ENCODE peak calls at places on chromosome 14, in six cellular contexts. E is ovary, G is SK-N-SH, M is upper lobe of left lung, C is stomach, R is transverse colon. Z is an unnamed sample. For H3K4me1, the result is how much of the 10 kb centered on the place peaks cover.

GRCh38 chr14:86510503-86510902 is 980.6 kb downstream of the FLRT2 start:
- DNase-seq in E (no peak), G (no peak), M (no peak), C (no peak), R (no peak), Z (no peak)

GRCh38 chr14:103121161-103121845 is 2.0 kb upstream of the TNFAIP2 start:
- DNase-seq in E (no peak), G (no peak), M (peak), C (no peak), R (peak), Z (no peak)

GRCh38 chr14:78709795-78710569 is 539.8 kb downstream of the NRXN3 start:
- DNase-seq in E (no peak), G (peak), M (no peak), C (no peak), R (no peak), Z (no peak)

GRCh38 chr14:88078525-88078924 is 73.6 kb downstream of the GPR65 start:
- DNase-seq in E (no peak), G (no peak), M (no peak), C (no peak), R (no peak), Z (no peak)

GRCh38 chr14:80567905-80568512 is 356.7 kb upstream of the DIO2 start:
- DNase-seq in E (no peak), G (no peak), M (no peak), C (no peak), R (no peak), Z (no peak)

GRCh38 chr14:51650721-51651387 is 856 bp upstream of the FRMD6 start:
- DNase-seq in E (peak), G (peak), M (no peak), C (no peak), R (peak), Z (no peak)

GRCh38 chr14:44529026-44529425 is 21.9 kb upstream of the FSCB start:
- DNase-seq in E (no peak), G (no peak), M (no peak), C (no peak), R (no peak), Z (no peak)

GRCh38 chr14:21104448-21105060 is 3.7 kb downstream of the TMEM253 start:
- DNase-seq in E (peak), G (peak), M (peak), C (peak), R (peak), Z (peak)

GRCh38 chr14:34596891-34597290 is 33.1 kb downstream of the SNX6 start:
- DNase-seq in E (no peak), G (no peak), M (no peak), C (peak), R (no peak), Z (no peak)

GRCh38 chr14:63988579-63988978 is 135.8 kb downstream of the SYNE2 start:
- DNase-seq in E (no peak), G (no peak), M (no peak), C (no peak), R (no peak), Z (no peak)

GRCh38 chr14:30681752-30682355 is 59.7 kb downstream of the SCFD1 start:
- DNase-seq in E (no peak), G (peak), M (no peak), C (no peak), R (no peak), Z (no peak)

GRCh38 chr14:22926316-22926715 is 2.9 kb downstream of the PRMT5 start:
- DNase-seq in E (no peak), G (no peak), M (no peak), C (no peak), R (peak), Z (no peak)

GRCh38 chr14:63039800-63040380 is 5.4 kb downstream of the KCNH5 start:
- DNase-seq in E (no peak), G (peak), M (no peak), C (no peak), R (no peak), Z (no peak)

GRCh38 chr14:58817846-58818245 is 180.1 kb downstream of the DACT1 start:
- DNase-seq in E (no peak), G (no peak), M (no peak), C (no peak), R (no peak), Z (no peak)

GRCh38 chr14:28143340-28143739 is 623.2 kb upstream of the FOXG1 start:
- DNase-seq in E (no peak), G (no peak), M (no peak), C (no peak), R (no peak), Z (no peak)

DNA sequence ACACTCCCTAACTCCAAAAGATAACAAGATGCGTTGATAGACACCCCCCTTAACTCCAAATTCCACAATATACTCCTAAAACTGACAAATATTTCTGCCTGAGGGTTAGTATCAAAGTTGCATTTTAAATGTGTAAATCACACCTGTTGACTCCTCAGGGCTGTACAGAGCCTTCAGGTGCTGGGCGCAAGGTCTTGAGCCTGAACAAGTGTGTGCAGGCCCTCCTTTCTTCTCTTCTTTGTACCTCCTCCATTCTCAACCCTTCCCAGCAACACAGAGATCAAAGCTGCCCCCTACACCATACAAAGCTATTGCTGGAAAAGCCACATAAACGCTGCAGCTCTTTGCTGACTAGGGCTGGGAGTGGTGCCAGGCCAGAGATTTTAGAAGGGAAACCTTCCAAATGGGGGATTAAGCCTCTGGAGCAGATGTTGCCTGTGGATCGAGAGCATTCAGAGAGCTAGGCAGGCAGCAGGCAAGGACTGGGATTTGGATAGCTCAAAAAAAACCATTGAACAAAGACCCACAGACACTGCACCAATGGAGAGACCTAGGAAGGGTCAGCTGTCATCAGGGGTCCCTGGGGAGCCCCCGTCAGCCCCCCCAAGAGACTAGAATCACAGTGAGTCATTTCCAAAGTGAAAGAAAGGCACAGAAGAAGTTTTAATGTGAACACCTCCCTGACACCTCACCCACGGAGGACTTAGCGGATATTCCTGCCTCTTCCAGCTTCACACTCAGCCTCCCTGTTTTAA is 18.3 kb upstream of the SUSD6 start:
- DNase-seq in E (peak), G (no peak), M (no peak), C (no peak), R (no peak), Z (no peak)
- H3K27ac ChIP-seq in E (no peak), G (no peak), M (no peak), C (peak), R (peak), Z (peak)

GRCh38 chr14:70047598-70048312 is 141.0 kb downstream of the SLC8A3 start:
- DNase-seq in E (no peak), G (no peak), M (no peak), C (no peak), R (no peak), Z (no peak)
- TF ChIP-seq EP300 in E (no peak), G (no peak), M (no peak), C (no peak), R (no peak), Z (no peak)

GRCh38 chr14:85483037-85483436 is 46.9 kb upstream of the FLRT2 start:
- DNase-seq in E (no peak), G (no peak), M (no peak), C (no peak), R (no peak), Z (no peak)

GRCh38 chr14:85481471-85481870 is 48.5 kb upstream of the FLRT2 start:
- DNase-seq in E (no peak), G (no peak), M (no peak), C (no peak), R (no peak), Z (no peak)

GRCh38 chr14:85482549-85482948 is 47.4 kb upstream of the FLRT2 start:
- DNase-seq in E (no peak), G (no peak), M (no peak), C (peak), R (no peak), Z (no peak)

GRCh38 chr14:85479306-85479705 is 50.6 kb upstream of the FLRT2 start:
- DNase-seq in E (no peak), G (no peak), M (no peak), C (no peak), R (no peak), Z (no peak)

GRCh38 chr14:85479771-85480170 is 50.2 kb upstream of the FLRT2 start:
- DNase-seq in E (no peak), G (no peak), M (no peak), C (no peak), R (no peak), Z (no peak)
- H3K4me1 ChIP-seq in E (under half), G (under half), M (under half), C (under half), R (under half), Z (under half)

DNA sequence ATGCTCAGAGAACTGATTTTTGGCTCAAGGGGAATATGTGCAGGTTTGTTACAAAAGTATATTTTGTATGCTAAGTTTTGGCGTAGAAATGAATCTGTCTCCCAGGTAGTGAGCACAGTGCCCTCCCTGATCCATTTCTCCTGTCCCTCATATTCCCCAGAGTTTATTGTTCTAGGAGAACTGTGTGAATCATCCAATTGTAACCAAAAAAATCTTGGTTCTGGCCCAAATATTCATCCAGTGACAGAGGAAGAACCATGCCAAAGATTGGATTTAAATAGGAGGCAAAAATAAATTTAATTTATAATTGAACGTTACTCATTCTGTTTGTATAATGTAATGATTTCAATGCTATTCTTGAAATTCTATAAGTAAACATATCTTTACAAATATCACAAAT is 4.8 kb downstream of the CATSPERB start:
- DNase-seq in E (no peak), G (no peak), M (no peak), C (no peak), R (no peak), Z (no peak)
- H3K27ac ChIP-seq in E (no peak), G (no peak), M (no peak), C (no peak), R (no peak), Z (no peak)

GRCh38 chr14:68741839-68742470 is 50.9 kb downstream of the ZFP36L1 start:
- DNase-seq in E (no peak), G (no peak), M (peak), C (no peak), R (no peak), Z (no peak)
- TF ChIP-seq EP300 in E (no peak), G (no peak), M (no peak), C (no peak), R (no peak), Z (no peak)

DNA sequence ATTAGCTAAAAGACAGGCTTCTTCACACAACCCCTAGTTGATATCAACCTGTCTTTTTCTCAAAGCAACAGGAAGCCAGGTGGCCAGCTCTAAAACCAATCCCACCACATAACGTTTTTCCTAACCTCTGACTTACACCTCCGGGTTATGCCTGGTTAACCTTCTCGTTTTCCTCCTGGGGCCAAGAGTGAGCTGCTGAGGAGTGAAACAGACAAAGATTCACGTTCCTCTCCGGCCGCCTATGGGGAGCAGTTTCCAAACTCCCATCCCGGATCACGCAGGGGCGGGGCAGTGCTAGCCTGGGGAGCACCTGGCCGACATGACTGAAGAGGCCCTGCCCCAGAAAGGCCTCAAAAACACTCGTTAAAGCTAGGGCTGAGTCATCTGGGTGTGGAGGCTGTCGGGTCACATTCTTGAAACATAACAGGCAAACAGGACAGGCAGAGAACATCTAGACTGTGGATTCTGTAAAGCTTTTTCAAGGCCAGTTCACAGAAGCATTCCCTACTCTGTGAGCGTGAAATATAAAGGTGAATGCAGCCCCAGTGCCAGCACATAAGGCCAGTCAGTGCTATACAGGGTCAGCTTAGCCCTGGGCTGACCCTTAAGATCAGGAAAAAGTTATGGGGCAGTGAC is 25.9 kb upstream of the LGALS3 start:
- DNase-seq in E (peak), G (no peak), M (peak), C (peak), R (peak), Z (peak)
- H3K4me1 ChIP-seq in E (under half), G (under half), M (half or more), C (half or more), R (half or more), Z (half or more)

GRCh38 chr14:91358654-91359210 is 58.9 kb downstream of the CCDC88C start:
- DNase-seq in E (no peak), G (no peak), M (no peak), C (no peak), R (no peak), Z (no peak)

GRCh38 chr14:91354979-91355685 is 62.5 kb downstream of the CCDC88C start:
- DNase-seq in E (no peak), G (peak), M (peak), C (no peak), R (peak), Z (no peak)

GRCh38 chr14:91356218-91356763 is 61.3 kb downstream of the CCDC88C start:
- DNase-seq in E (no peak), G (no peak), M (peak), C (no peak), R (no peak), Z (no peak)

GRCh38 chr14:91357272-91357671 is 60.3 kb downstream of the CCDC88C start:
- DNase-seq in E (no peak), G (no peak), M (no peak), C (no peak), R (no peak), Z (no peak)

GRCh38 chr14:91357731-91358319 is 59.8 kb downstream of the CCDC88C start:
- DNase-seq in E (no peak), G (no peak), M (peak), C (no peak), R (no peak), Z (no peak)
- H3K27ac ChIP-seq in E (no peak), G (no peak), M (no peak), C (no peak), R (no peak), Z (no peak)

DNA sequence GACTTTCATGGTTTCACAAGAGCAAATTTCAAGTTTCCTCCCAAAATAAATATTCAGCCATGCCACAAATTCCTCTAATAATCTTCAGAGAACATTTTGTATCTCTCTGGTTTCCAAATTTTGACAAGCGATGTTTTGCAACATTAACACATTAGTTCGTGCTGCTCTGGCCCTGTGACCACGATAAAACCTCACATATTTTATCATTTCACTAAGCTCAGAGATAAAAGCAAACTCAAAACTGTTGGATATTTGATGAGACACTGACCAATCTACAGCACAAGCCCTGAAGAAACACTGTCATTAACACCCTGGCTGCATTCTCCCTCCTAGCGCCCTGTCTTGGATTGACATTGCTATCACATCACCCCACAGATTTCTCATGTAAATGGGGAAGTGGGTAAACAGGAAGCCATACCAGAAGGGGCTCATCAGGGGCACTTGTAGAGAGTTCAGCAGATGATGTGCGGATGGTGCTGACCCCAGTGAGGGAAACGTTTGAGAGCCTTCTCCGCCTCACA is 264.3 kb downstream of the PRKD1 start:
- DNase-seq in E (no peak), G (no peak), M (no peak), C (no peak), R (no peak), Z (no peak)
- TF ChIP-seq EP300 in E (no peak), G (no peak), M (no peak), C (no peak), R (no peak), Z (no peak)

GRCh38 chr14:25049559-25050493 is at the start of gene STXBP6:
- DNase-seq in E (peak), G (peak), M (peak), C (peak), R (peak), Z (no peak)

GRCh38 chr14:25053585-25053984 is 3.6 kb upstream of the STXBP6 start:
- DNase-seq in E (no peak), G (no peak), M (no peak), C (no peak), R (no peak), Z (no peak)

GRCh38 chr14:25050494-25051170 is 685 bp upstream of the STXBP6 start:
- DNase-seq in E (no peak), G (no peak), M (no peak), C (no peak), R (no peak), Z (no peak)

GRCh38 chr14:25052921-25053320 is 3.0 kb upstream of the STXBP6 start:
- DNase-seq in E (no peak), G (no peak), M (no peak), C (no peak), R (no peak), Z (no peak)

GRCh38 chr14:25052385-25052784 is 2.4 kb upstream of the STXBP6 start:
- DNase-seq in E (no peak), G (no peak), M (no peak), C (no peak), R (no peak), Z (no peak)
- H3K4me1 ChIP-seq in E (under half), G (under half), M (under half), C (under half), R (under half), Z (under half)

GRCh38 chr14:92539875-92540274 is 26.3 kb downstream of the RIN3 start:
- DNase-seq in E (no peak), G (no peak), M (peak), C (no peak), R (no peak), Z (no peak)
- H3K27ac ChIP-seq in E (peak), G (peak), M (peak), C (peak), R (peak), Z (peak)